ENCODE peak calls at places on chromosomes 1 and 21, in seven cellular contexts. One of them, this sample, is unnamed.

GRCh38 chr1:40658895-40659648 is 6.4 kb downstream of the RIMS3 start:
- DNase-seq in brain microvascular endothelial cell: no peak
- DNase-seq in foreskin fibroblast: no peak
- DNase-seq in right atrium auricular region: no peak
- DNase-seq in AG04449: no peak
- DNase-seq in GM12878: no peak
- DNase-seq in heart right ventricle: no peak
- DNase-seq in this sample: no peak

GRCh38 chr1:110687244-110687643 is 12.5 kb upstream of the KCNA3 start:
- DNase-seq in brain microvascular endothelial cell: no peak
- DNase-seq in foreskin fibroblast: peak
- DNase-seq in right atrium auricular region: no peak
- DNase-seq in AG04449: no peak
- DNase-seq in GM12878: no peak
- DNase-seq in heart right ventricle: no peak
- DNase-seq in this sample: peak

GRCh38 chr1:112840631-112841624 is 115.1 kb downstream of the SLC16A1 start:
- DNase-seq in brain microvascular endothelial cell: no peak
- DNase-seq in foreskin fibroblast: no peak
- DNase-seq in right atrium auricular region: no peak
- DNase-seq in AG04449: no peak
- DNase-seq in GM12878: peak
- DNase-seq in heart right ventricle: no peak
- DNase-seq in this sample: no peak

GRCh38 chr1:201216395-201217085 is 25.9 kb downstream of the IGFN1 start:
- DNase-seq in brain microvascular endothelial cell: no peak
- DNase-seq in foreskin fibroblast: no peak
- DNase-seq in right atrium auricular region: peak
- DNase-seq in AG04449: no peak
- DNase-seq in GM12878: no peak
- DNase-seq in heart right ventricle: no peak
- DNase-seq in this sample: no peak

GRCh38 chr1:21586926-21587601 is 77.8 kb downstream of the ALPL start:
- DNase-seq in brain microvascular endothelial cell: peak
- DNase-seq in foreskin fibroblast: peak
- DNase-seq in right atrium auricular region: peak
- DNase-seq in AG04449: peak
- DNase-seq in GM12878: no peak
- DNase-seq in heart right ventricle: peak
- DNase-seq in this sample: peak

GRCh38 chr1:171245458-171246064 is 2.7 kb upstream of the FMO1 start:
- DNase-seq in brain microvascular endothelial cell: peak
- DNase-seq in foreskin fibroblast: peak
- DNase-seq in right atrium auricular region: no peak
- DNase-seq in AG04449: no peak
- DNase-seq in GM12878: no peak
- DNase-seq in heart right ventricle: no peak
- DNase-seq in this sample: no peak

GRCh38 chr1:50822035-50822776 is 137.9 kb downstream of the FAF1 start:
- DNase-seq in brain microvascular endothelial cell: no peak
- DNase-seq in foreskin fibroblast: no peak
- DNase-seq in right atrium auricular region: no peak
- DNase-seq in AG04449: no peak
- DNase-seq in GM12878: no peak
- DNase-seq in heart right ventricle: no peak
- DNase-seq in this sample: no peak

GRCh38 chr1:95023399-95024050 is 49.2 kb downstream of the ALG14 start:
- DNase-seq in brain microvascular endothelial cell: peak
- DNase-seq in foreskin fibroblast: peak
- DNase-seq in right atrium auricular region: no peak
- DNase-seq in AG04449: peak
- DNase-seq in GM12878: no peak
- DNase-seq in heart right ventricle: peak
- DNase-seq in this sample: peak

GRCh38 chr21:17387030-17387617 is 125.7 kb upstream of the CXADR start:
- DNase-seq in brain microvascular endothelial cell: peak
- DNase-seq in foreskin fibroblast: peak
- DNase-seq in right atrium auricular region: no peak
- DNase-seq in AG04449: peak
- DNase-seq in GM12878: peak
- DNase-seq in heart right ventricle: peak
- DNase-seq in this sample: no peak

GRCh38 chr21:38295997-38296764 is 39.4 kb downstream of the KCNJ15 start:
- DNase-seq in brain microvascular endothelial cell: no peak
- DNase-seq in foreskin fibroblast: no peak
- DNase-seq in right atrium auricular region: no peak
- DNase-seq in AG04449: no peak
- DNase-seq in GM12878: no peak
- DNase-seq in heart right ventricle: peak
- DNase-seq in this sample: no peak

GRCh38 chr21:41758550-41758949 is 8.3 kb downstream of the RIPK4 start:
- DNase-seq in brain microvascular endothelial cell: no peak
- DNase-seq in foreskin fibroblast: no peak
- DNase-seq in right atrium auricular region: no peak
- DNase-seq in AG04449: no peak
- DNase-seq in GM12878: no peak
- DNase-seq in heart right ventricle: no peak
- DNase-seq in this sample: no peak

GRCh38 chr1:228346731-228347130 is 59.9 kb downstream of the TRIM11 start:
- DNase-seq in brain microvascular endothelial cell: no peak
- DNase-seq in foreskin fibroblast: no peak
- DNase-seq in right atrium auricular region: no peak
- DNase-seq in AG04449: no peak
- DNase-seq in GM12878: no peak
- DNase-seq in heart right ventricle: no peak
- DNase-seq in this sample: no peak

GRCh38 chr1:183794084-183794483 is 10.8 kb upstream of the RGL1 start:
- DNase-seq in brain microvascular endothelial cell: no peak
- DNase-seq in foreskin fibroblast: no peak
- DNase-seq in right atrium auricular region: no peak
- DNase-seq in AG04449: no peak
- DNase-seq in GM12878: no peak
- DNase-seq in heart right ventricle: no peak
- DNase-seq in this sample: no peak

GRCh38 chr1:50189369-50189768 is 80.6 kb downstream of the ELAVL4 start:
- DNase-seq in brain microvascular endothelial cell: no peak
- DNase-seq in foreskin fibroblast: no peak
- DNase-seq in right atrium auricular region: no peak
- DNase-seq in AG04449: no peak
- DNase-seq in GM12878: no peak
- DNase-seq in heart right ventricle: no peak
- DNase-seq in this sample: no peak

GRCh38 chr1:17527036-17527914 is 12.2 kb upstream of the ARHGEF10L start:
- DNase-seq in brain microvascular endothelial cell: no peak
- DNase-seq in foreskin fibroblast: no peak
- DNase-seq in right atrium auricular region: no peak
- DNase-seq in AG04449: peak
- DNase-seq in GM12878: no peak
- DNase-seq in heart right ventricle: no peak
- DNase-seq in this sample: no peak

GRCh38 chr1:64940026-64940425 is 26.3 kb downstream of the JAK1 start:
- DNase-seq in brain microvascular endothelial cell: no peak
- DNase-seq in foreskin fibroblast: no peak
- DNase-seq in right atrium auricular region: no peak
- DNase-seq in AG04449: no peak
- DNase-seq in GM12878: no peak
- DNase-seq in heart right ventricle: no peak
- DNase-seq in this sample: no peak

GRCh38 chr1:56045062-56045461 is 534.3 kb downstream of the PLPP3 start:
- DNase-seq in brain microvascular endothelial cell: no peak
- DNase-seq in foreskin fibroblast: no peak
- DNase-seq in right atrium auricular region: no peak
- DNase-seq in AG04449: no peak
- DNase-seq in GM12878: no peak
- DNase-seq in heart right ventricle: no peak
- DNase-seq in this sample: no peak

GRCh38 chr1:246246430-246246829 is 260.6 kb downstream of the SMYD3 start:
- DNase-seq in brain microvascular endothelial cell: no peak
- DNase-seq in foreskin fibroblast: no peak
- DNase-seq in right atrium auricular region: no peak
- DNase-seq in AG04449: no peak
- DNase-seq in GM12878: no peak
- DNase-seq in heart right ventricle: no peak
- DNase-seq in this sample: no peak
- TF ChIP-seq CTCF in brain microvascular endothelial cell: no peak
- TF ChIP-seq CTCF in foreskin fibroblast: no peak
- TF ChIP-seq CTCF in right atrium auricular region: no peak
- TF ChIP-seq CTCF in AG04449: no peak
- TF ChIP-seq CTCF in GM12878: no peak
- TF ChIP-seq CTCF in heart right ventricle: no peak
- TF ChIP-seq CTCF in this sample: no peak

GRCh38 chr1:11982010-11982392 is 1.8 kb downstream of the MFN2 start:
- DNase-seq in brain microvascular endothelial cell: peak
- DNase-seq in foreskin fibroblast: peak
- DNase-seq in right atrium auricular region: no peak
- DNase-seq in AG04449: no peak
- DNase-seq in GM12878: no peak
- DNase-seq in heart right ventricle: no peak
- DNase-seq in this sample: no peak

GRCh38 chr1:11979818-11980675 is at the start of gene MFN2:
- DNase-seq in brain microvascular endothelial cell: peak
- DNase-seq in foreskin fibroblast: peak
- DNase-seq in right atrium auricular region: peak
- DNase-seq in AG04449: peak
- DNase-seq in GM12878: peak
- DNase-seq in heart right ventricle: peak
- DNase-seq in this sample: peak

GRCh38 chr1:11980676-11980972 is 380 bp downstream of the MFN2 start:
- DNase-seq in brain microvascular endothelial cell: no peak
- DNase-seq in foreskin fibroblast: no peak
- DNase-seq in right atrium auricular region: no peak
- DNase-seq in AG04449: no peak
- DNase-seq in GM12878: no peak
- DNase-seq in heart right ventricle: no peak
- DNase-seq in this sample: no peak

GRCh38 chr1:11979453-11979817 is 809 bp upstream of the MFN2 start:
- DNase-seq in brain microvascular endothelial cell: no peak
- DNase-seq in foreskin fibroblast: no peak
- DNase-seq in right atrium auricular region: no peak
- DNase-seq in AG04449: no peak
- DNase-seq in GM12878: no peak
- DNase-seq in heart right ventricle: no peak
- DNase-seq in this sample: no peak

DNA sequence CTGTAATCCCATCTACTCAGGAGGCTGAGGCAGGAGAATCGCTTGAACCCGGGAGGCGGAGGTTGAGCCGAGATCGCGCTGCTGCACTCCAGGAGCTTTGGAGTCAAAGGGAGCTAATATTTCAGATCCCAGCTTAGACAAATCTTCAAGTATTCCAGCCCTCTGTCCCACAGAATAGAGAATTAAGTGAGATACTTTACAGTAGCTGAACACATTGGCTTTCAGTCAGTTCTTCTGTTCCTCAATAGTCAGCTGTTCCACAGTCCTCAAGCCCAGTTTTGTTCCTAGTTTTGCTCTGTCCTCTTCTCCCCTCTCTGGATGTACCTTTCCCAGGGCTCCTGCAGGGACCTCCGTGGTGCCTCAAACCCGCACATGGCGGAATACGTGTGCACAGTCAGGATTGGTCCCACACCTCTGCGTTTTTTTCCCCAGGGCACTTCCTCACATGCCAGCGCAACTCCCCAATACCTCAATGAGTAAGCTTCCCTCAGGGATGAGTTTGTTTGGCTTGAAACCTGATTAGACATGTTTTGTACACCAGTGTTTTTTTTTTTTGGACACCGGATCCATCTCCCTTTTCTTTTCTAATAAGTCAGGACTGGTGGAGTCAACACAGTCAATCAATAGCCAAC is 1.2 kb downstream of the MFN2 start:
- DNase-seq in brain microvascular endothelial cell: no peak
- DNase-seq in foreskin fibroblast: no peak
- DNase-seq in right atrium auricular region: no peak
- DNase-seq in AG04449: no peak
- DNase-seq in GM12878: no peak
- DNase-seq in heart right ventricle: no peak
- DNase-seq in this sample: no peak
- H3K4me3 ChIP-seq in brain microvascular endothelial cell: peak
- H3K4me3 ChIP-seq in foreskin fibroblast: no peak
- H3K4me3 ChIP-seq in right atrium auricular region: peak
- H3K4me3 ChIP-seq in AG04449: peak
- H3K4me3 ChIP-seq in GM12878: peak
- H3K4me3 ChIP-seq in heart right ventricle: peak
- H3K4me3 ChIP-seq in this sample: peak

GRCh38 chr21:34702341-34702807 is 33.6 kb downstream of the CLIC6 start:
- DNase-seq in brain microvascular endothelial cell: peak
- DNase-seq in foreskin fibroblast: peak
- DNase-seq in right atrium auricular region: peak
- DNase-seq in AG04449: peak
- DNase-seq in GM12878: no peak
- DNase-seq in heart right ventricle: peak
- DNase-seq in this sample: peak

GRCh38 chr21:34705032-34705431 is 36.2 kb downstream of the CLIC6 start:
- DNase-seq in brain microvascular endothelial cell: no peak
- DNase-seq in foreskin fibroblast: no peak
- DNase-seq in right atrium auricular region: no peak
- DNase-seq in AG04449: no peak
- DNase-seq in GM12878: no peak
- DNase-seq in heart right ventricle: no peak
- DNase-seq in this sample: no peak

GRCh38 chr21:34706337-34706736 is 37.5 kb downstream of the CLIC6 start:
- DNase-seq in brain microvascular endothelial cell: no peak
- DNase-seq in foreskin fibroblast: no peak
- DNase-seq in right atrium auricular region: no peak
- DNase-seq in AG04449: no peak
- DNase-seq in GM12878: no peak
- DNase-seq in heart right ventricle: no peak
- DNase-seq in this sample: no peak

GRCh38 chr21:34703566-34703965 is 34.8 kb downstream of the CLIC6 start:
- DNase-seq in brain microvascular endothelial cell: no peak
- DNase-seq in foreskin fibroblast: no peak
- DNase-seq in right atrium auricular region: no peak
- DNase-seq in AG04449: no peak
- DNase-seq in GM12878: no peak
- DNase-seq in heart right ventricle: no peak
- DNase-seq in this sample: no peak

DNA sequence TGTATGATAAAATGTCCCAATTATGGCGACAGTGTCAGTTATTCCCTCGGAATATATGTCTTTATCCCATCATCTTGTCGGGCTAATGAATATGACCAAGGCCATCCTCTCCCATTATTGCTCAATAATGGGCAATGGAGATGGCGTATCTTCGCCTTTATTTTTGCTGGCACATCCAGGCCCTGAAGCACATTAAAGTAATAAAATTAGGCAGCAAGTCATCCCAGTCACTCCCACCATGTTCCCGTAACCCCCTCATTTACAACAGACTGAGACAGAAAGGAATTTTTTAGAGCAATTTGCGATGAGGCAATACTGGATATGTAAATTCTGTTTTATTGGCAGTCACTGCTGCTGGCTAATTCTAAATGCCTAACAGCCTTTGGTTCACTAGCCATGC is 35.3 kb downstream of the CLIC6 start:
- DNase-seq in brain microvascular endothelial cell: no peak
- DNase-seq in foreskin fibroblast: peak
- DNase-seq in right atrium auricular region: no peak
- DNase-seq in AG04449: no peak
- DNase-seq in GM12878: no peak
- DNase-seq in heart right ventricle: no peak
- DNase-seq in this sample: peak
- TF ChIP-seq CTCF in brain microvascular endothelial cell: no peak
- TF ChIP-seq CTCF in foreskin fibroblast: no peak
- TF ChIP-seq CTCF in right atrium auricular region: no peak
- TF ChIP-seq CTCF in AG04449: no peak
- TF ChIP-seq CTCF in GM12878: no peak
- TF ChIP-seq CTCF in heart right ventricle: no peak
- TF ChIP-seq CTCF in this sample: no peak

GRCh38 chr1:204405988-204406387 is 5.6 kb downstream of the PPP1R15B start:
- DNase-seq in brain microvascular endothelial cell: no peak
- DNase-seq in foreskin fibroblast: no peak
- DNase-seq in right atrium auricular region: no peak
- DNase-seq in AG04449: no peak
- DNase-seq in GM12878: no peak
- DNase-seq in heart right ventricle: no peak
- DNase-seq in this sample: no peak
- H3K4me3 ChIP-seq in brain microvascular endothelial cell: peak
- H3K4me3 ChIP-seq in foreskin fibroblast: peak
- H3K4me3 ChIP-seq in right atrium auricular region: no peak
- H3K4me3 ChIP-seq in AG04449: peak
- H3K4me3 ChIP-seq in GM12878: peak
- H3K4me3 ChIP-seq in heart right ventricle: peak
- H3K4me3 ChIP-seq in this sample: no peak

This sample was measured in AG09309.